ENCODE peak calls at places on chromosomes 1 and 21, in five cellular contexts. V, Q, U, F and Z are unnamed samples.

GRCh38 chr1:90795396-90795795 is 78.3 kb upstream of the BARHL2 start:
- DNase-seq in U (no peak), F (no peak), Q (no peak), V (no peak), Z (no peak)

GRCh38 chr1:20376880-20377494 is 86.3 kb downstream of the VWA5B1 start:
- DNase-seq in F (peak), Q (peak), V (peak), U (no peak), Z (peak)

GRCh38 chr21:20404915-20405314 is 593.3 kb upstream of the NCAM2 start:
- DNase-seq in V (no peak), U (no peak), F (no peak), Q (no peak), Z (no peak)

GRCh38 chr21:30256100-30256499 is 26.6 kb downstream of the KRTAP24-1 start:
- DNase-seq in Q (no peak), F (no peak), U (no peak), V (no peak), Z (peak)

GRCh38 chr1:203147376-203147775 is 19.9 kb downstream of the ADORA1 start:
- DNase-seq in F (no peak), Q (no peak), V (no peak), U (no peak), Z (no peak)

GRCh38 chr1:25194576-25195020 is 37.7 kb downstream of the SYF2 start:
- DNase-seq in V (no peak), Q (no peak), F (no peak), U (no peak), Z (no peak)

GRCh38 chr21:24197956-24198355 is 1409.3 kb downstream of the MRPL39 start:
- DNase-seq in Q (no peak), V (no peak), U (no peak), F (no peak), Z (no peak)

GRCh38 chr1:212650228-212650627 is 41.7 kb downstream of the ATF3 start:
- DNase-seq in F (no peak), U (peak), V (no peak), Q (no peak), Z (no peak)

GRCh38 chr1:211697356-211697755 is 21.9 kb upstream of the NEK2 start:
- DNase-seq in Q (no peak), U (no peak), F (no peak), V (no peak), Z (no peak)

GRCh38 chr1:186985889-186986491 is 157.2 kb downstream of the PLA2G4A start:
- DNase-seq in Q (peak), U (no peak), F (no peak), V (peak), Z (peak)

GRCh38 chr1:51607676-51608075 is 9.2 kb upstream of the OSBPL9 start:
- DNase-seq in V (no peak), U (no peak), Q (no peak), F (no peak), Z (no peak)

GRCh38 chr1:116987256-116987555 is 14.4 kb upstream of the CD101 start:
- DNase-seq in F (no peak), V (no peak), Q (no peak), U (no peak), Z (no peak)

GRCh38 chr1:155193275-155193990 is 14.3 kb downstream of the THBS3 start:
- DNase-seq in Q (peak), V (peak), F (peak), U (peak), Z (peak)

GRCh38 chr21:36926989-36927695 is 39.3 kb downstream of the HLCS start:
- DNase-seq in V (no peak), Q (no peak), F (no peak), U (no peak), Z (no peak)

GRCh38 chr1:162717548-162717947 is 73.0 kb upstream of the HSD17B7 start:
- DNase-seq in V (no peak), F (no peak), U (no peak), Q (no peak), Z (no peak)